ENCODE peak calls at places on chromosomes 4 and X, in five cellular contexts. One of them, this sample, is unnamed.

GRCh38 chr4:87270144-87270543 is 49.7 kb upstream of the KLHL8 start:
- DNase-seq in GM10248: no peak
- DNase-seq in brain microvascular endothelial cell: peak; percentile 37
- DNase-seq in Peyer's patch: no peak
- DNase-seq in colonic mucosa: no peak
- DNase-seq in this sample: peak; percentile 37

GRCh38 chr4:150960079-150960478 is 55.0 kb downstream of the LRBA start:
- DNase-seq in Peyer's patch: no peak
- DNase-seq in colonic mucosa: no peak
- DNase-seq in GM10248: no peak
- DNase-seq in brain microvascular endothelial cell: peak; percentile 34
- DNase-seq in this sample: no peak

GRCh38 chrX:3516051-3516541 is 169.6 kb upstream of the MXRA5 start:
- DNase-seq in Peyer's patch: no peak
- DNase-seq in brain microvascular endothelial cell: peak; percentile 76
- DNase-seq in GM10248: no peak
- DNase-seq in colonic mucosa: no peak
- DNase-seq in this sample: no peak

GRCh38 chrX:373641-374471 is 12.9 kb downstream of the PPP2R3B start:
- DNase-seq in Peyer's patch: no peak
- DNase-seq in brain microvascular endothelial cell: no peak
- DNase-seq in colonic mucosa: no peak
- DNase-seq in GM10248: no peak
- DNase-seq in this sample: no peak

GRCh38 chr4:115851918-115852766 is 738.7 kb upstream of the NDST4 start:
- DNase-seq in GM10248: peak; percentile 37
- DNase-seq in Peyer's patch: no peak
- DNase-seq in brain microvascular endothelial cell: peak; percentile 24
- DNase-seq in colonic mucosa: peak; percentile 53
- DNase-seq in this sample: peak; percentile 84

GRCh38 chr4:130335417-130336194 is 1239.7 kb downstream of the C4orf33 start:
- DNase-seq in GM10248: no peak
- DNase-seq in Peyer's patch: no peak
- DNase-seq in colonic mucosa: no peak
- DNase-seq in brain microvascular endothelial cell: no peak
- DNase-seq in this sample: no peak

GRCh38 chr4:8280876-8281440 is 11.4 kb downstream of the HTRA3 start:
- DNase-seq in colonic mucosa: no peak
- DNase-seq in GM10248: no peak
- DNase-seq in Peyer's patch: no peak
- DNase-seq in brain microvascular endothelial cell: no peak
- DNase-seq in this sample: no peak

GRCh38 chr4:173489514-173489913 is 40.5 kb downstream of the HAND2 start:
- DNase-seq in Peyer's patch: no peak
- DNase-seq in brain microvascular endothelial cell: no peak
- DNase-seq in GM10248: no peak
- DNase-seq in colonic mucosa: no peak
- DNase-seq in this sample: no peak

GRCh38 chr4:185885075-185885474 is 73.1 kb upstream of the SORBS2 start:
- DNase-seq in Peyer's patch: no peak
- DNase-seq in GM10248: no peak
- DNase-seq in brain microvascular endothelial cell: no peak
- DNase-seq in colonic mucosa: no peak
- DNase-seq in this sample: no peak

GRCh38 chr4:141909541-141909940 is 273.2 kb downstream of the IL15 start:
- DNase-seq in colonic mucosa: no peak
- DNase-seq in GM10248: no peak
- DNase-seq in Peyer's patch: no peak
- DNase-seq in brain microvascular endothelial cell: no peak
- DNase-seq in this sample: no peak

GRCh38 chrX:32421266-32421665 is 790.1 kb downstream of the DMD start:
- DNase-seq in colonic mucosa: no peak
- DNase-seq in GM10248: no peak
- DNase-seq in brain microvascular endothelial cell: no peak
- DNase-seq in Peyer's patch: no peak
- DNase-seq in this sample: no peak

GRCh38 chr4:102354671-102355454 is 9.6 kb upstream of the SLC39A8 start:
- DNase-seq in colonic mucosa: no peak
- DNase-seq in Peyer's patch: no peak
- DNase-seq in GM10248: no peak
- DNase-seq in brain microvascular endothelial cell: no peak
- DNase-seq in this sample: no peak

GRCh38 chr4:4277531-4277930 is 12.4 kb downstream of the LYAR start:
- DNase-seq in colonic mucosa: no peak
- DNase-seq in brain microvascular endothelial cell: no peak
- DNase-seq in GM10248: no peak
- DNase-seq in Peyer's patch: no peak
- DNase-seq in this sample: no peak

GRCh38 chrX:39528161-39528560 is 569.6 kb downstream of the BCOR start:
- DNase-seq in GM10248: no peak
- DNase-seq in brain microvascular endothelial cell: no peak
- DNase-seq in colonic mucosa: no peak
- DNase-seq in Peyer's patch: no peak
- DNase-seq in this sample: no peak

GRCh38 chr4:1452431-1453051 is 46.3 kb upstream of the NKX1-1 start:
- DNase-seq in colonic mucosa: no peak
- DNase-seq in brain microvascular endothelial cell: no peak
- DNase-seq in GM10248: no peak
- DNase-seq in Peyer's patch: no peak
- DNase-seq in this sample: no peak

GRCh38 chr4:186149872-186150271 is 41.5 kb upstream of the CYP4V2 start:
- DNase-seq in GM10248: no peak
- DNase-seq in Peyer's patch: no peak
- DNase-seq in brain microvascular endothelial cell: peak; percentile 21
- DNase-seq in colonic mucosa: peak; percentile 49
- DNase-seq in this sample: peak; percentile 31

GRCh38 chr4:89653012-89653411 is 183.9 kb downstream of the SNCA start:
- DNase-seq in Peyer's patch: no peak
- DNase-seq in brain microvascular endothelial cell: no peak
- DNase-seq in GM10248: no peak
- DNase-seq in colonic mucosa: no peak
- DNase-seq in this sample: no peak

GRCh38 chr4:99351487-99351886 is 1.1 kb downstream of the ADH1C start:
- DNase-seq in Peyer's patch: no peak
- DNase-seq in GM10248: no peak
- DNase-seq in brain microvascular endothelial cell: no peak
- DNase-seq in colonic mucosa: no peak
- DNase-seq in this sample: no peak

GRCh38 chrX:136457303-136457917 is 30.3 kb upstream of the BRS3 start:
- DNase-seq in GM10248: no peak
- DNase-seq in colonic mucosa: no peak
- DNase-seq in Peyer's patch: no peak
- DNase-seq in brain microvascular endothelial cell: no peak
- DNase-seq in this sample: no peak

GRCh38 chr4:141913928-141914327 is 277.5 kb downstream of the IL15 start:
- DNase-seq in brain microvascular endothelial cell: no peak
- DNase-seq in GM10248: no peak
- DNase-seq in Peyer's patch: no peak
- DNase-seq in colonic mucosa: no peak
- DNase-seq in this sample: no peak

GRCh38 chrX:46330981-46331380 is 214.2 kb downstream of the ZNF674 start:
- DNase-seq in colonic mucosa: no peak
- DNase-seq in GM10248: no peak
- DNase-seq in brain microvascular endothelial cell: no peak
- DNase-seq in Peyer's patch: no peak
- DNase-seq in this sample: no peak

GRCh38 chr4:140100771-140101170 is 53.2 kb downstream of the MAML3 start:
- DNase-seq in colonic mucosa: no peak
- DNase-seq in GM10248: no peak
- DNase-seq in Peyer's patch: no peak
- DNase-seq in brain microvascular endothelial cell: no peak
- DNase-seq in this sample: no peak

GRCh38 chr4:42750831-42751230 is 93.9 kb upstream of the ATP8A1 start:
- DNase-seq in Peyer's patch: no peak
- DNase-seq in brain microvascular endothelial cell: no peak
- DNase-seq in GM10248: no peak
- DNase-seq in colonic mucosa: no peak
- DNase-seq in this sample: no peak

GRCh38 chrX:102934624-102935023 is 2.4 kb upstream of the RAB40AL start:
- DNase-seq in Peyer's patch: no peak
- DNase-seq in brain microvascular endothelial cell: peak; percentile 25
- DNase-seq in colonic mucosa: peak; percentile 24
- DNase-seq in GM10248: peak; percentile 42
- DNase-seq in this sample: peak; percentile 35
- TF ChIP-seq CTCF in Peyer's patch: peak; percentile 58
- TF ChIP-seq CTCF in brain microvascular endothelial cell: peak; percentile 77
- TF ChIP-seq CTCF in colonic mucosa: peak; percentile 73
- TF ChIP-seq CTCF in GM10248: peak; percentile 52
- TF ChIP-seq CTCF in this sample: peak; percentile 61

GRCh38 chr4:2887343-2887742 is 43.7 kb downstream of the ADD1 start:
- DNase-seq in brain microvascular endothelial cell: no peak
- DNase-seq in Peyer's patch: no peak
- DNase-seq in GM10248: no peak
- DNase-seq in colonic mucosa: no peak
- DNase-seq in this sample: no peak
- TF ChIP-seq CTCF in brain microvascular endothelial cell: no peak
- TF ChIP-seq CTCF in Peyer's patch: no peak
- TF ChIP-seq CTCF in GM10248: no peak
- TF ChIP-seq CTCF in colonic mucosa: no peak
- TF ChIP-seq CTCF in this sample: no peak

GRCh38 chr4:153638999-153639398 is 45.1 kb upstream of the TLR2 start:
- DNase-seq in brain microvascular endothelial cell: no peak
- DNase-seq in colonic mucosa: no peak
- DNase-seq in GM10248: no peak
- DNase-seq in Peyer's patch: no peak
- DNase-seq in this sample: no peak
- TF ChIP-seq CTCF in brain microvascular endothelial cell: no peak
- TF ChIP-seq CTCF in colonic mucosa: no peak
- TF ChIP-seq CTCF in GM10248: no peak
- TF ChIP-seq CTCF in Peyer's patch: no peak
- TF ChIP-seq CTCF in this sample: no peak

GRCh38 chr4:39526283-39526682 is 956 bp downstream of the UGDH start:
- DNase-seq in GM10248: peak; percentile 15
- DNase-seq in brain microvascular endothelial cell: no peak
- DNase-seq in colonic mucosa: no peak
- DNase-seq in Peyer's patch: no peak
- DNase-seq in this sample: peak; percentile 4

GRCh38 chr4:39528056-39528465 is 822 bp upstream of the UGDH start:
- DNase-seq in Peyer's patch: no peak
- DNase-seq in colonic mucosa: peak; percentile 83
- DNase-seq in GM10248: no peak
- DNase-seq in brain microvascular endothelial cell: peak; percentile 76
- DNase-seq in this sample: no peak

GRCh38 chr4:39529534-39529933 is 2.3 kb upstream of the UGDH start:
- DNase-seq in colonic mucosa: no peak
- DNase-seq in GM10248: no peak
- DNase-seq in brain microvascular endothelial cell: no peak
- DNase-seq in Peyer's patch: no peak
- DNase-seq in this sample: no peak

GRCh38 chr4:39526810-39527295 is 386 bp downstream of the UGDH start:
- DNase-seq in Peyer's patch: peak; percentile 40
- DNase-seq in brain microvascular endothelial cell: no peak
- DNase-seq in colonic mucosa: no peak
- DNase-seq in GM10248: peak; percentile 47
- DNase-seq in this sample: peak; percentile 42

DNA sequence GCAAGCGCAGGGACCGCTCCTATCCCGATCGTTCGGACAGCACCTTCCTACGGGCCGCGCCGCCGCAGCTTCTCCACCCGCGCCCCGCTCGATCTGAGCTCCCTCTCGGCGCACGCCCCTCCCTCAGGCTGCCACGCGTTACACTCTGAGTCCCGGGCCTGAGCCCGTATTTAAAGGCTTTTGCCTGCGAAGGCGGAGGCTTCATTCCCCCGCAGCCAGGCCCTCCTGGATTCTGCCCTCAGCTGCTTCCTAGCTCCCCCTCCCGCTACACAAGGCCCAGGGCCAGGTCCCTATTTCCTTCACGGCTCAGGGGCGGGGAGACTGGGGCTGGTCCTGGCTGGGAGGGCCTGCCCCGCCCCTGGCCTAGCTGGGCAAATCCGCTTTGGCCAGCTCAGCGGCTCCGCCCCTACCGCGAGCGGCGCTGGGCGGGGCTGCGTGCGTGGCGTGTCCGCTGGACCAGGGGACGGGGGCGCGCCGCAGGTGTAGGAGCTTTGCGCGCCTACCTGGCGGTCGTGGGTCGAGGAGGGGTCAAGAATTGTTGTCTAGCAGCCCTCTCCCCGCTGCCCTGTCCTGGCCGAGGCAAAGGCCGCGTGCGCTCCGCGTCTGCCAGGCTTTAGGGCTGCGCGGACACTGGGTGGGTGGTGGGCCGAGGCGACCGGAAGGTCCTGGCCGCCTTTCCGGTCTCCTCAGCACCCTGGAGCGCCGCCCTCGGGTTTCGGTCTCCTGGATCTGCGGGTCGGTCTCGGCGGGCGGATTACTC is at the start of gene UGDH:
- DNase-seq in GM10248: peak; percentile 99
- DNase-seq in colonic mucosa: peak; percentile 98
- DNase-seq in Peyer's patch: peak; percentile 94
- DNase-seq in brain microvascular endothelial cell: peak; percentile 97
- DNase-seq in this sample: peak; percentile 96
- TF ChIP-seq CTCF in GM10248: peak; percentile 35
- TF ChIP-seq CTCF in colonic mucosa: no peak
- TF ChIP-seq CTCF in Peyer's patch: peak; percentile 15
- TF ChIP-seq CTCF in brain microvascular endothelial cell: peak; percentile 3
- TF ChIP-seq CTCF in this sample: no peak